ENCODE peak calls at places on chromosome 20, in five cellular contexts. A, O, E, C and H are unnamed samples.

GRCh38 chr20:24766826-24767622 is 182.0 kb upstream of the CST7 start:
- DNase-seq in A (no peak), O (no peak), C (no peak), E (peak), H (no peak)

GRCh38 chr20:11112837-11113236 is 439.0 kb upstream of the JAG1 start:
- DNase-seq in O (no peak), C (no peak), A (no peak), E (no peak), H (no peak)

GRCh38 chr20:32585011-32585518 is at the start of gene NOL4L:
- DNase-seq in E (no peak), C (no peak), A (no peak), O (no peak), H (no peak)

GRCh38 chr20:21575981-21576740 is 62.3 kb upstream of the NKX2-2 start:
- DNase-seq in C (no peak), A (no peak), O (no peak), E (no peak), H (no peak)

GRCh38 chr20:25000268-25000801 is 7.8 kb upstream of the APMAP start:
- DNase-seq in E (no peak), A (no peak), C (peak), O (peak), H (peak)

GRCh38 chr20:61601853-61602252 is 349.8 kb downstream of the CDH4 start:
- DNase-seq in O (no peak), C (no peak), E (no peak), A (no peak), H (no peak)

GRCh38 chr20:58342104-58342945 is 32.8 kb downstream of the RAB22A start:
- DNase-seq in C (peak), A (no peak), E (no peak), O (no peak), H (peak)

GRCh38 chr20:24018796-24019195 is 30.2 kb upstream of the GGTLC1 start:
- DNase-seq in E (no peak), C (no peak), A (no peak), O (no peak), H (no peak)

GRCh38 chr20:11229772-11230171 is 556.0 kb upstream of the JAG1 start:
- DNase-seq in E (no peak), C (peak), O (peak), A (peak), H (peak)

GRCh38 chr20:8986631-8987030 is 82.3 kb upstream of the PLCB4 start:
- DNase-seq in E (no peak), A (no peak), C (no peak), O (no peak), H (no peak)

GRCh38 chr20:24566656-24567055 is 97.2 kb downstream of the SYNDIG1 start:
- DNase-seq in A (no peak), C (no peak), E (no peak), O (no peak), H (no peak)

GRCh38 chr20:47951521-47951951 is 166.3 kb upstream of the SULF2 start:
- DNase-seq in C (no peak), E (no peak), O (no peak), A (no peak), H (no peak)

GRCh38 chr20:61387204-61387958 is 135.3 kb downstream of the CDH4 start:
- DNase-seq in E (no peak), A (no peak), C (peak), O (no peak), H (no peak)

GRCh38 chr20:40532103-40532502 is 156.9 kb downstream of the MAFB start:
- DNase-seq in A (no peak), E (no peak), O (no peak), C (peak), H (no peak)
- TF ChIP-seq CTCF in A (peak), E (no peak), O (peak), C (peak), H (no peak)

DNA sequence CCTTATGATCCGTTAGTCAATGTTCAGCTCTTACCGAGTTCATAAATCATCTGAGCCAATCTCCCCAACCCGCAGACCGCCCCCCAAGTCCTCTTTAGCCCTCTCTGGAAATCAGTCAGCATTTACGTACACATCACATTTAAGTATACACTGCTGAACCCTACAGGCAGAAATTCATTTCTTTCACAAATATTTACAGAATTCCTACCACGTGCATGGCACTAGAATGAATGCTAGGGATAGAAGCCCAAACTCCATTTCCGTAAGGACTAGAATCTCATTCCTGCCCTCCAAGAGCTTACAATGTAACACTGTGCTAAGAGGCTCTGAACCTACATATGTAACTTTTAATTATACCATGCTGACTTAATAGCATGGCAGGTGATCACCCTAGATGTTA is 1.8 kb downstream of the OSER1 start:
- DNase-seq in C (no peak), O (no peak), A (no peak), E (no peak), H (no peak)
- H3K4me3 ChIP-seq in C (peak), O (peak), A (peak), E (peak), H (peak)

GRCh38 chr20:55415567-55416142 is 589.7 kb downstream of the CBLN4 start:
- DNase-seq in A (no peak), C (no peak), O (no peak), E (no peak), H (no peak)
- TF ChIP-seq CTCF in A (no peak), C (no peak), O (no peak), E (peak), H (no peak)

DNA sequence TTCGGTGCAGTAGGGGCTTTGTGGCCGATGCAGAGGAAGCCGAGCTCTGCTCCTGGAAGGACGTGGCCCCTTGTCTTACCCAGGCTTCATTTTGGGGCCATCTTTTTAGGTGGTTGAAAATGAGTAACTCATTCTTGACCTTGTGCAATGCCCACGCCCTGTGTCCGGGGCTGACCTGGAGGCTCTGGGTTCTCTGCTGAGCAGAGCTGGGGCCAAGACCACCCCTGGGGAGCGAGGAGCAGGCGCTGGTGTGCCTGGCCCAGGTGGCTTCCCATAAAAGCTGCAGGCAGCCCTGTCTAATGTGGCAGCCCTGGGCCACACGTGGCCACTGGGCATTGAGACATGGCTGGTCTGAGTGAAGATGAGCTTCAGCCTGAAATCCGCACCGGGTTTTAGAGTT is 25.7 kb downstream of the NTSR1 start:
- DNase-seq in E (no peak), A (no peak), O (no peak), C (no peak), H (no peak)
- H3K4me3 ChIP-seq in E (no peak), A (no peak), O (no peak), C (no peak), H (no peak)